ENCODE peak calls at places on chromosomes 3 and 15, in five cellular contexts. B is PC-3, I is tibial artery, T is BJ, U is stomach. E is an unnamed sample.

GRCh38 chr3:22372292-22372949 is 621.4 kb upstream of the ZNF385D start:
- DNase-seq in B (no peak), I (no peak), T (no peak), U (no peak), E (no peak)

GRCh38 chr3:7382293-7383033 is 521.5 kb downstream of the GRM7 start:
- DNase-seq in B (no peak), I (no peak), T (no peak), U (no peak), E (peak; percentile 50)

GRCh38 chr15:70582143-70582945 is 181.0 kb downstream of the UACA start:
- DNase-seq in B (peak; percentile 12), I (peak; percentile 24), T (peak; percentile 22), U (no peak), E (no peak)

GRCh38 chr15:68550498-68551295 is 28.1 kb upstream of the CORO2B start:
- DNase-seq in B (peak; percentile 75), I (peak; percentile 83), T (no peak), U (peak; percentile 82), E (no peak)

GRCh38 chr15:61064653-61065052 is 164.4 kb downstream of the RORA start:
- DNase-seq in B (no peak), I (no peak), T (no peak), U (no peak), E (no peak)

GRCh38 chr15:71071529-71071928 is 43.7 kb upstream of the THSD4 start:
- DNase-seq in B (no peak), I (no peak), T (no peak), U (no peak), E (no peak)

GRCh38 chr15:58932791-58933310 is 628 bp downstream of the SLTM start:
- DNase-seq in B (peak; percentile 9), I (no peak), T (no peak), U (peak; percentile 54), E (no peak)

GRCh38 chr3:190192807-190193206 is 72.1 kb upstream of the P3H2 start:
- DNase-seq in B (peak; percentile 38), I (no peak), T (no peak), U (no peak), E (no peak)

GRCh38 chr3:120473896-120474675 is 23.3 kb upstream of the FSTL1 start:
- DNase-seq in B (no peak), I (no peak), T (no peak), U (no peak), E (no peak)

GRCh38 chr3:52450489-52451236 is 3.2 kb downstream of the TNNC1 start:
- DNase-seq in B (no peak), I (no peak), T (no peak), U (no peak), E (no peak)

GRCh38 chr3:192090586-192090985 is 629.6 kb downstream of the PYDC2 start:
- DNase-seq in B (peak; percentile 13), I (no peak), T (no peak), U (no peak), E (no peak)

GRCh38 chr15:54820811-54821210 is 375.9 kb downstream of the RSL24D1 start:
- DNase-seq in B (no peak), I (no peak), T (no peak), U (no peak), E (no peak)

DNA sequence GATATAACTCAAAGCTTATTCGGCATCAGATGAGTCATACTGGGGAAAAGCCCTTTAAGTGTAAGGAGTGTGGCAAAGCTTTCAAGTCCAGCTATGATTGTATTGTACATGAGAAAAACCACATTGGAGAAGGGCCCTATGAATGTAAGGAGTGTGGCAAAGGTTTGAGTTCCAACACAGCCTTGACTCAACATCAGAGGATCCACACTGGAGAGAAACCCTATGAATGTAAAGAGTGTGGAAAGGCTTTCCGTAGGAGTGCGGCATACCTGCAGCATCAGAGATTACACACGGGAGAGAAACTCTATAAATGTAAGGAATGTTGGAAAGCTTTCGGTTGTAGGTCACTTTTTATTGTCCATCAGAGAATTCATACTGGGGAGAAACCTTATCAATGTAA is 7.5 kb downstream of the ZNF621 start:
- DNase-seq in B (no peak), I (no peak), T (no peak), U (no peak), E (no peak)
- H3K36me3 ChIP-seq in B (peaks cover 62% of the 10 kb centered on the region), I (peaks cover 98% of the 10 kb centered on the region), T (peaks cover 20% of the 10 kb centered on the region), U (peaks cover 96% of the 10 kb centered on the region), E (peaks cover 7% of the 10 kb centered on the region)

DNA sequence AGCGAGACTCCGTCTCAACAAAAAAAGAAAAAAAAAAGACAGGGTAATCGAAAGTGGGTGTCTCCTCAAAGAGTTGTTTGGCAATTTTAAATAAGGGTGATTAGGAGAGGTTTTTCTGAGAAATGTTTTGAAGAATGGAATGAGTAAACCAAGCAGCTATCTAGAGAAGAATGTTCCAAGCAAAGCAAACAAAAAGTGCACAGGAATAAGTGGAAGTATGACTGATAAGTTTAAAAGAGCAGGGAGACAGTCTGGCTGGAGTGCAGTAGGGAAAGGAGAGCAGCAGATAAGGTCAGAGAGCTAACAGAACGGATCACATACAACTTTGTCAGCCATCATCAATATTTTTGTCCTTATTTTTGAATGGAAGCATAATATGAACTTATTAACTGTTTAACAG is 853.5 kb downstream of the TUSC7 start:
- DNase-seq in B (no peak), I (no peak), T (no peak), U (no peak), E (no peak)
- H3K4me3 ChIP-seq in B (no peak overlapping the region), I (no peak overlapping the region), T (no peak overlapping the region), U (no peak overlapping the region), E (no peak overlapping the region)

DNA sequence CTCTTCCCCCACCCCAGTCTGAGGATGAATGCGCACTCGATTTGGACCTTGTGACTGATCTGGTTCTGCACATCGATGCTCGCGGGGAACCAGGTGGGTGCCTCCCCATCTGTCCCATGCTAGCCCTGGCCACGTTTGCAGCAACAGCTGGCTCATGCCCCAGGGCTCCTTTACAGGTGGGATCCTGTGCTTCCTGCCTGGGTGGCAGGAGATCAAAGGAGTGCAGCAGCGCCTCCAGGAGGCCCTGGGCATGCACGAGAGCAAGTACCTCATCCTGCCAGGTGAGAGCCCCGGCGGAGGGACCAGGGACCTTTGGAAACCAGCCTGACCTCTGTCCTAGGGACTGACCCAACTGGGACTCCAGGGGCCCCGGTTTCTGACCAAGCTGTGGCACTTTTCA is 44.3 kb downstream of the DHX30 start:
- DNase-seq in B (no peak), I (no peak), T (no peak), U (no peak), E (no peak)
- H3K36me3 ChIP-seq in B (peaks cover 56% of the 10 kb centered on the region), I (peaks cover 100% of the 10 kb centered on the region), T (peaks cover 57% of the 10 kb centered on the region), U (peaks cover 100% of the 10 kb centered on the region), E (peaks cover 11% of the 10 kb centered on the region)

DNA sequence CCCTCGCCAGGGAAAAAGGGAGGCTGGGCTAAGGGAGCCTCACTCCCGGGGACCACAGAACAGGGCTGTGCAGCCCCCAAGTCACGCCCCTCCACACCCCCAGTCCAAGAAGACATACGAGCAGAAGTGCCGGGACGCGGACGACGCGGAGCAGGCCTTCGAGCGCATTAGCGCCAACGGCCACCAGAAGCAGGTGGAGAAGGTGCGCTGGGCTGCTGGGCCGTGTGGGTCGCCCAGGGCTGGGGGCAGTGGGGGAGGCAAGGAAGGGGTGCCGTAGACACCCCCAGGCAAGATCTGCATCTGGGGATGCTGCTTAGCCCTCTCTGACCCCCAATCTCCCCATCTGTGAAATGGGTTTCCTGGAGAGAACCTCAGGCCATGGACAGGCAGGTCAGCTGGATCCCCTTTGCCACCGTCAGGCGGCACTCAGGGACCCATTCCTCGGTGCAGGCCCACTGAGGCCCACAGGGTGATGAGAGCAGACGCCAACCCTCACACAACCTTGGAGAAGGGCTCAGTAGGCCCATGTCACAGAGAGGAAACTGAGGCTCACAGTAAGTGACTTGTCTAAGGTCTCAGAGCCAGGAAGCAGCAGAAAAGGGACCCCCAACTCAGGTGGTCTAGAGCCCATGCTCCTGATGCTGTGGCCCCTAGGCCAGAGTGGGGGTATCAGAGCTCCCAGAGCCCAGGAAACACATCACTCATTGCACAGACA is 33.7 kb downstream of the PSTPIP1 start:
- DNase-seq in B (no peak), I (peak; percentile 58), T (no peak), U (peak; percentile 19), E (no peak)
- H3K4me3 ChIP-seq in B (no peak overlapping the region), I (no peak overlapping the region), T (peak overlapping the region; percentile 13), U (peak overlapping the region; percentile 26), E (peak overlapping the region; percentile 6)

E was measured in kidney epithelial cell.